ENCODE peak calls at places on chromosomes 13 and 19, in four cellular contexts. H is H1, A is esophagus squamous epithelium, L is suprapubic skin. C is an unnamed sample.
A peak's percentile ranks its signal among the peaks of the same experiment; 100 is the strongest.

GRCh38 chr13:50090211-50090610 is 75.0 kb downstream of the KCNRG start:
- DNase-seq in H (no peak), A (no peak), L (no peak), C (no peak)

GRCh38 chr19:50661675-50662441 is 12.6 kb downstream of the C19orf81 start:
- DNase-seq in L (no peak), H (no peak), A (no peak), C (no peak)

GRCh38 chr13:97477824-97478223 is 43.9 kb downstream of the RAP2A start:
- DNase-seq in L (no peak), A (no peak), H (no peak), C (no peak)

GRCh38 chr13:112703935-112704633 is 14.2 kb downstream of the ATP11A start:
- DNase-seq in H (no peak), L (peak; percentile 53), A (no peak), C (no peak)

GRCh38 chr19:456547-457110 is 4.2 kb downstream of the SHC2 start:
- DNase-seq in H (no peak), A (no peak), L (no peak), C (no peak)

GRCh38 chr13:39788097-39788496 is 132.6 kb downstream of the COG6 start:
- DNase-seq in H (no peak), A (no peak), L (no peak), C (no peak)

GRCh38 chr19:8397291-8397690 is 7.1 kb downstream of the RAB11B start:
- DNase-seq in A (no peak), H (no peak), L (no peak), C (no peak)

GRCh38 chr13:108834193-108834592 is 204.8 kb downstream of the MYO16 start:
- DNase-seq in A (no peak), H (no peak), L (no peak), C (no peak)

GRCh38 chr13:59356607-59357006 is 807.1 kb downstream of the DIAPH3 start:
- DNase-seq in L (no peak), A (no peak), H (no peak), C (peak; percentile 50)

GRCh38 chr13:50912851-50913250 is 3.3 kb downstream of the RNASEH2B start:
- DNase-seq in A (no peak), L (no peak), H (no peak), C (no peak)

GRCh38 chr19:8397746-8398721 is 7.9 kb downstream of the RAB11B start:
- DNase-seq in H (no peak), L (no peak), A (no peak), C (peak; percentile 98)

GRCh38 chr19:10120538-10121198 is 969 bp upstream of the EIF3G start:
- DNase-seq in L (no peak), A (no peak), H (no peak), C (no peak)

GRCh38 chr13:67052550-67053237 is 177.4 kb downstream of the PCDH9 start:
- DNase-seq in L (no peak), A (no peak), H (no peak), C (no peak)

GRCh38 chr19:39805120-39805519 is 26.5 kb downstream of the LEUTX start:
- DNase-seq in A (no peak), H (no peak), L (no peak), C (peak; percentile 59)

GRCh38 chr13:98158172-98158907 is 15.4 kb downstream of the FARP1 start:
- DNase-seq in A (no peak), L (no peak), H (no peak), C (no peak)

GRCh38 chr19:30551271-30551670 is 179.1 kb downstream of the ZNF536 start:
- DNase-seq in A (no peak), L (no peak), H (no peak), C (no peak)

GRCh38 chr19:19146000-19146608 is 7.8 kb upstream of the TMEM161A start:
- DNase-seq in A (no peak), L (peak; percentile 90), H (peak; percentile 67), C (peak; percentile 77)

GRCh38 chr19:57947088-57947418 is 453 bp downstream of the ZNF256 start:
- DNase-seq in L (no peak), A (no peak), H (no peak), C (no peak)

GRCh38 chr19:1935484-1936208 is 5.3 kb upstream of the CSNK1G2 start:
- DNase-seq in H (no peak), L (no peak), A (no peak), C (no peak)

GRCh38 chr13:80871481-80871880 is 530.6 kb upstream of the SPRY2 start:
- DNase-seq in L (no peak), A (no peak), H (no peak), C (no peak)

GRCh38 chr13:60162096-60162495 is 1.6 kb downstream of the DIAPH3 start:
- DNase-seq in H (no peak), A (no peak), L (no peak), C (no peak)

GRCh38 chr13:28415994-28416411 is 78.9 kb downstream of the FLT1 start:
- DNase-seq in H (no peak), A (no peak), L (no peak), C (no peak)

GRCh38 chr13:113109151-113110047 is 3.8 kb downstream of the F7 start:
- DNase-seq in H (no peak), L (peak; percentile 52), A (no peak), C (no peak)

GRCh38 chr13:85709072-85709471 is 90.1 kb downstream of the SLITRK6 start:
- DNase-seq in A (no peak), L (no peak), H (no peak), C (no peak)

GRCh38 chr13:77565635-77566034 is 30.1 kb downstream of the SCEL start:
- DNase-seq in L (no peak), A (no peak), H (no peak), C (no peak)

GRCh38 chr19:991174-991931 is 7.2 kb downstream of the WDR18 start:
- DNase-seq in H (no peak), L (no peak), A (no peak), C (no peak)

GRCh38 chr13:98539655-98540054 is 37.3 kb downstream of the STK24 start:
- DNase-seq in H (no peak), A (no peak), L (no peak), C (no peak)

GRCh38 chr13:67238277-67238859 is 8.2 kb upstream of the PCDH9 start:
- DNase-seq in A (no peak), L (no peak), H (no peak), C (no peak)

GRCh38 chr13:97849305-97849704 is 104.2 kb upstream of the IPO5 start:
- DNase-seq in H (no peak), A (no peak), L (no peak), C (no peak)

GRCh38 chr19:19308373-19308772 is 11.9 kb downstream of the SUGP1 start:
- DNase-seq in L (no peak), A (no peak), H (no peak), C (no peak)

GRCh38 chr13:108496364-108497215 is 132.8 kb upstream of the MYO16 start:
- DNase-seq in H (no peak), A (no peak), L (no peak), C (no peak)

GRCh38 chr13:46289260-46289955 is 77.7 kb downstream of the LRRC63 start:
- DNase-seq in H (no peak), A (no peak), L (no peak), C (no peak)
- TF ChIP-seq POLR2A in H (no peak), A (no peak), L (no peak), C (no peak)

DNA sequence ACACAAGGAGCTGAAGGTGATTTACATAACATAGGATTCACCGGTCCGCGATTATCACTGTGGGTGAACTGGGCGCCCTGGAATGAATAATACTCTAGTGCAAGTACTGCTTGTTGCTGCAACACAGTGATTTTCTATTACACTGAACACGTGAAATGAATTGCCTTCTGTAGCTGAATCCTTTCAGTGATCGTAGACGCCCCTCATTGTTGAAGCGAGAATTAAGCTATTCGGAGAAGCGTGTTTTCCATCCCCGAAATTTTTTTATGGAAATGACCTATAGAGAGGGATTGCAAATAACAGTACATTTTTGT is 2.7 kb upstream of the MAB21L1 start:
- DNase-seq in L (no peak), H (no peak), A (no peak), C (no peak)
- H3K27me3 ChIP-seq in L (peaks cover 41% of the 10 kb centered on the region), H (peaks cover 27% of the 10 kb centered on the region), A (peaks cover 58% of the 10 kb centered on the region), C (no peaks in the 10 kb centered on the region)

DNA sequence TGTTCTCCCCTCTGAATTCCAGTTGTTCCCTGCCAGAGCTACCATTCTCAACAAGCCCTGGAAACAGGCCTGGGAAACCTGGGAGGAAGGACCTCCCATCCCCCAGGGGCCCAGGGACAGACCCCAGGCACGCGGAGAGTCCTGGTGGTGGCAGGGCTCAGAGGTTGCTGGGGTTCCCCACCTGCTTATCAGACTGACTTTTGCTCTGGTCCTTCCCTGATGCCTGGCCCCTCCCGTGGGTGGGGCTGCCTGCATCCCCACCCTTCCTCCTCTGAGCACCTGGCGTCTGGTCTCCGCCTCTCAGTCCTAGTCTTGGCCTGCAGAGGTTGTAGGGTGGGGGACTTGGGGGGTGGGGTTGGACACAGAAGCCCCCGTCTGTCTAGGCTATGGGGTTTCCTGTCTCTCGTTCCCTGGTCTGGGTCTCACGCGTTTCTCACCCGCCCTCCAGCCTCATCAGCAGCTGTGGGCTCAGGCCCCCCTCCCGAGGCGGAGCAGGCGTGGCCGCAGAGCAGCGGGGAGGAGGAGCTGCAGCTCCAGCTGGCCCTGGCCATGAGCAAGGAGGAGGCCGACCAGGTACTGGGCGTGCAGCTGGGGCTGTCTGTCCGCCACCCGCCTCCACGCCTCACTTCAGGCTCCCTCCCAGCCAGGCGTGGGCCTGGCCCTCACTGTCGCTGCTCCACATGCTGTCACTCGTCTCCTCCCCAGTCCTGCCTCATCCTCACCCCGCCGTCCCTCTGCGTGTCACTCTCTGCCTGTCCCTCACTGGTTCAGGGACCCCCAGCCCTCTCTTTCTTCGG is 13.6 kb downstream of the EPN1 start:
- DNase-seq in A (no peak), H (no peak), L (peak; percentile 51), C (no peak)
- TF ChIP-seq POLR2A in A (no peak), H (no peak), L (no peak), C (no peak)

GRCh38 chr13:44952671-44953070 is 36.6 kb downstream of the NUFIP1 start:
- DNase-seq in H (no peak), L (no peak), A (no peak), C (no peak)
- H3K27me3 ChIP-seq in H (no peaks in the 10 kb centered on the region), L (no peaks in the 10 kb centered on the region), A (no peaks in the 10 kb centered on the region), C (no peaks in the 10 kb centered on the region)

C was measured in thyroid gland.